ENCODE peak calls at places on chromosomes 6 and 20, in seven cellular contexts. C, L, Q, O, E, B and T are unnamed samples.

GRCh38 chr6:40932366-40932765 is 106.7 kb downstream of the UNC5CL start:
- DNase-seq in C (no peak), E (no peak), L (no peak), B (no peak), O (no peak), Q (peak; percentile 51), T (no peak)

GRCh38 chr6:153032255-153032882 is 29.9 kb upstream of the MTRF1L start:
- DNase-seq in B (peak; percentile 22), O (no peak), C (no peak), E (no peak), Q (peak; percentile 79), L (no peak), T (peak; percentile 60)

GRCh38 chr6:39266782-39267355 is 37.6 kb upstream of the KCNK5 start:
- DNase-seq in E (no peak), B (no peak), L (no peak), Q (no peak), C (no peak), O (no peak), T (no peak)

GRCh38 chr20:47543006-47543431 is 41.3 kb downstream of the NCOA3 start:
- DNase-seq in Q (peak; percentile 47), O (no peak), L (no peak), E (no peak), B (no peak), C (no peak), T (no peak)

GRCh38 chr6:130324657-130325056 is 41.2 kb upstream of the TMEM200A start:
- DNase-seq in O (no peak), E (no peak), B (no peak), L (no peak), C (no peak), Q (peak; percentile 89), T (no peak)

GRCh38 chr20:24050119-24050518 is 61.5 kb upstream of the GGTLC1 start:
- DNase-seq in O (no peak), E (no peak), C (no peak), B (no peak), L (no peak), Q (no peak), T (no peak)

GRCh38 chr6:158707120-158707519 is 57.3 kb downstream of the SYTL3 start:
- DNase-seq in B (no peak), Q (peak; percentile 76), L (peak; percentile 71), C (no peak), E (no peak), O (no peak), T (peak; percentile 68)

GRCh38 chr6:106870824-106871300 is 103.7 kb downstream of the CD24 start:
- DNase-seq in E (no peak), L (no peak), C (no peak), O (no peak), Q (peak; percentile 47), B (no peak), T (peak; percentile 78)

GRCh38 chr20:64116016-64116415 is 8.7 kb upstream of the NPBWR2 start:
- DNase-seq in C (no peak), B (no peak), Q (no peak), O (peak; percentile 27), E (peak; percentile 86), L (no peak), T (no peak)

GRCh38 chr6:45969026-45969425 is 46.6 kb downstream of the CLIC5 start:
- DNase-seq in L (no peak), B (no peak), Q (no peak), E (no peak), O (no peak), C (no peak), T (no peak)

GRCh38 chr6:43386492-43386891 is 17.0 kb upstream of the ZNF318 start:
- DNase-seq in C (no peak), B (peak; percentile 15), L (no peak), Q (no peak), E (no peak), O (no peak), T (peak; percentile 47)

GRCh38 chr6:166786704-166787293 is 159.7 kb upstream of the RPS6KA2 start:
- DNase-seq in Q (peak; percentile 72), L (peak; percentile 32), O (peak; percentile 48), E (no peak), C (peak; percentile 71), B (peak; percentile 93), T (peak; percentile 69)

GRCh38 chr20:46331612-46332361 is 23.5 kb upstream of the CDH22 start:
- DNase-seq in C (no peak), O (no peak), Q (no peak), B (no peak), E (no peak), L (no peak), T (no peak)

GRCh38 chr6:125539892-125540291 is 209.5 kb upstream of the HEY2 start:
- DNase-seq in O (no peak), B (no peak), L (no peak), E (no peak), C (no peak), Q (no peak), T (no peak)

GRCh38 chr20:5395932-5396727 is 79.4 kb upstream of the PROKR2 start:
- DNase-seq in Q (no peak), L (no peak), B (no peak), E (no peak), C (no peak), O (no peak), T (peak; percentile 28)

GRCh38 chr20:51412333-51412761 is 130.2 kb downstream of the NFATC2 start:
- DNase-seq in C (no peak), L (no peak), E (no peak), O (no peak), Q (peak; percentile 41), B (no peak), T (no peak)